ENCODE peak calls at places on chromosomes 13 and 19, in six cellular contexts. Y is adrenal gland; S is ascending aorta; H is CD8-positive, alpha-beta memory T cell; U is stomach; Z is left ventricle myocardium inferior. L is an unnamed sample.

GRCh38 chr19:56310462-56310861 is 4.2 kb downstream of the ZSCAN5A start:
- DNase-seq in Y (no peak), S (no peak), H (no peak), U (no peak), Z (no peak), L (no peak)

GRCh38 chr19:46482645-46483044 is 11.3 kb upstream of the PNMA8A start:
- DNase-seq in Y (no peak), S (no peak), H (no peak), U (no peak), Z (no peak), L (no peak)

GRCh38 chr13:54627973-54628372 is 1599.4 kb downstream of the OLFM4 start:
- DNase-seq in Y (no peak), S (no peak), H (no peak), U (no peak), Z (no peak), L (no peak)

GRCh38 chr19:7872306-7873204 is 1.6 kb downstream of the PRR36 start:
- DNase-seq in Y (no peak), S (no peak), H (no peak), U (no peak), Z (no peak), L (no peak)

GRCh38 chr13:28000567-28000966 is 12.1 kb upstream of the URAD start:
- DNase-seq in Y (no peak), S (no peak), H (no peak), U (no peak), Z (no peak), L (no peak)

GRCh38 chr13:112055417-112056206 is 11.3 kb upstream of the SOX1 start:
- DNase-seq in Y (no peak), S (no peak), H (no peak), U (no peak), Z (no peak), L (no peak)

GRCh38 chr13:50521750-50522149 is 321.7 kb downstream of the DLEU7 start:
- DNase-seq in Y (peak; percentile 50), S (no peak), H (no peak), U (no peak), Z (no peak), L (no peak)

GRCh38 chr19:33426621-33427475 is 53.3 kb downstream of the CEBPG start:
- DNase-seq in Y (no peak), S (no peak), H (no peak), U (no peak), Z (no peak), L (no peak)

GRCh38 chr19:48874309-48875135 is 2.3 kb downstream of the PPP1R15A start:
- DNase-seq in Y (peak; percentile 56), S (no peak), H (peak; percentile 35), U (peak; percentile 61), Z (no peak), L (no peak)

GRCh38 chr13:77583551-77583950 is 48.0 kb downstream of the SCEL start:
- DNase-seq in Y (no peak), S (no peak), H (no peak), U (no peak), Z (no peak), L (no peak)

GRCh38 chr19:38262585-38263268 is 1.6 kb upstream of the SPINT2 start:
- DNase-seq in Y (no peak), S (no peak), H (no peak), U (no peak), Z (no peak), L (no peak)

GRCh38 chr13:102911336-102911735 is 65.5 kb downstream of the ERCC5 start:
- DNase-seq in Y (no peak), S (no peak), H (no peak), U (no peak), Z (no peak), L (no peak)

GRCh38 chr13:50951366-50951765 is 41.8 kb downstream of the RNASEH2B start:
- DNase-seq in Y (no peak), S (no peak), H (no peak), U (no peak), Z (no peak), L (no peak)

GRCh38 chr13:79831556-79831955 is 350.6 kb downstream of the NDFIP2 start:
- DNase-seq in Y (no peak), S (no peak), H (no peak), U (no peak), Z (no peak), L (no peak)

GRCh38 chr19:53978975-53979801 is 12.2 kb upstream of the CACNG6 start:
- DNase-seq in Y (no peak), S (no peak), H (no peak), U (no peak), Z (no peak), L (no peak)

GRCh38 chr13:65638572-65639168 is 1591.5 kb downstream of the PCDH9 start:
- DNase-seq in Y (no peak), S (no peak), H (no peak), U (no peak), Z (no peak), L (no peak)

GRCh38 chr19:9431475-9431874 is 3.9 kb downstream of the ZNF266 start:
- DNase-seq in Y (no peak), S (no peak), H (no peak), U (no peak), Z (peak; percentile 35), L (no peak)

GRCh38 chr19:29515706-29516357 is 10.0 kb upstream of the VSTM2B start:
- DNase-seq in Y (no peak), S (no peak), H (no peak), U (no peak), Z (peak; percentile 5), L (no peak)

GRCh38 chr19:34179066-34179465 is 6.8 kb downstream of the LSM14A start:
- DNase-seq in Y (no peak), S (no peak), H (no peak), U (no peak), Z (no peak), L (no peak)

GRCh38 chr13:76646946-76647345 is 239.3 kb downstream of the KCTD12 start:
- DNase-seq in Y (no peak), S (no peak), H (no peak), U (no peak), Z (no peak), L (no peak)

GRCh38 chr13:30705672-30706071 is 29.7 kb upstream of the ALOX5AP start:
- DNase-seq in Y (no peak), S (peak; percentile 15), H (no peak), U (no peak), Z (no peak), L (no peak)

GRCh38 chr13:97261254-97262015 is 39.3 kb downstream of the MBNL2 start:
- DNase-seq in Y (peak; percentile 78), S (no peak), H (no peak), U (no peak), Z (no peak), L (peak; percentile 20)

GRCh38 chr19:16070366-16070990 is 5.8 kb upstream of the TPM4 start:
- DNase-seq in Y (peak; percentile 55), S (peak; percentile 89), H (peak; percentile 88), U (peak; percentile 92), Z (peak; percentile 46), L (peak; percentile 87)

GRCh38 chr19:40703029-40703755 is 12.7 kb upstream of the NUMBL start:
- DNase-seq in Y (no peak), S (no peak), H (no peak), U (no peak), Z (no peak), L (no peak)

GRCh38 chr19:42422576-42423461 is 4.4 kb downstream of the LIPE start:
- DNase-seq in Y (peak; percentile 58), S (peak; percentile 64), H (peak; percentile 66), U (no peak), Z (no peak), L (peak; percentile 55)

GRCh38 chr19:35155441-35155840 is 906 bp downstream of the FXYD5 start:
- DNase-seq in Y (no peak), S (no peak), H (no peak), U (no peak), Z (no peak), L (no peak)

GRCh38 chr13:42762251-42762650 is 19.1 kb upstream of the FAM216B start:
- DNase-seq in Y (no peak), S (no peak), H (no peak), U (no peak), Z (no peak), L (no peak)

GRCh38 chr19:52369463-52370340 is at the start of gene ZNF880:
- DNase-seq in Y (peak; percentile 92), S (peak; percentile 95), H (peak; percentile 85), U (peak; percentile 92), Z (peak; percentile 95), L (peak; percentile 89)
- H3K9me3 ChIP-seq in Y (peaks cover 6% of the 10 kb centered on the region), S (peaks cover 26% of the 10 kb centered on the region), H (peaks cover 31% of the 10 kb centered on the region), U (peaks cover 86% of the 10 kb centered on the region), Z (peaks cover 61% of the 10 kb centered on the region), L (peaks cover 21% of the 10 kb centered on the region)

GRCh38 chr13:109156181-109156935 is 526.9 kb downstream of the MYO16 start:
- DNase-seq in Y (no peak), S (peak; percentile 81), H (no peak), U (no peak), Z (peak; percentile 37), L (no peak)

GRCh38 chr13:109159650-109160309 is 530.4 kb downstream of the MYO16 start:
- DNase-seq in Y (no peak), S (no peak), H (no peak), U (no peak), Z (no peak), L (no peak)

GRCh38 chr13:109157275-109157674 is 527.9 kb downstream of the MYO16 start:
- DNase-seq in Y (no peak), S (no peak), H (no peak), U (no peak), Z (no peak), L (no peak)

GRCh38 chr13:109160357-109160756 is 530.9 kb downstream of the MYO16 start:
- DNase-seq in Y (no peak), S (no peak), H (no peak), U (no peak), Z (no peak), L (no peak)

DNA sequence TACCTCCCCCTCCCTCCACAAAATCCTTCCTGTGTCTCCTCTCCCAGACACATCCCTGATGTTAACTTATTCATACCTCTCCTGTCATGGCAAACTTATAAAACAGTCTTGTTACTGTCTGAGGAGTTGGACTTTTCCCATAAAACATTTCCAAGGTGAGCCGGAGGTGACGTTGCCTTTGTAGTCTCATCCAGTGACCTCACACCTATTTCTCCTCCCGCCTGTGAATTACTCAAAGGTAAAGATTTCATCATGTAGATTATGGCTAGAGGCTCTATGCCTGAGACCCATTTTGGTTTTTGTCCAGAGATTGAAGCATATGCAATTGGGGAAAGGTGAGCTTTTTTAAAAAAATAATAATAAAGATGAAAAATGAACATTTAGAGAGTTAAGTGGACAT is 529.0 kb downstream of the MYO16 start:
- DNase-seq in Y (no peak), S (no peak), H (no peak), U (no peak), Z (no peak), L (no peak)
- H3K4me1 ChIP-seq in Y (no peaks in the 10 kb centered on the region), S (no peaks in the 10 kb centered on the region), H (no peaks in the 10 kb centered on the region), U (peaks cover 7% of the 10 kb centered on the region), Z (peaks cover 18% of the 10 kb centered on the region), L (no peaks in the 10 kb centered on the region)

GRCh38 chr19:51293571-51294210 is 17.8 kb upstream of the IGLON5 start:
- DNase-seq in Y (no peak), S (no peak), H (no peak), U (no peak), Z (no peak), L (no peak)
- H3K27me3 ChIP-seq in Y (no peaks in the 10 kb centered on the region), S (no peaks in the 10 kb centered on the region), H (no peaks in the 10 kb centered on the region), U (peaks cover 11% of the 10 kb centered on the region), Z (peaks cover 98% of the 10 kb centered on the region), L (no peaks in the 10 kb centered on the region)

DNA sequence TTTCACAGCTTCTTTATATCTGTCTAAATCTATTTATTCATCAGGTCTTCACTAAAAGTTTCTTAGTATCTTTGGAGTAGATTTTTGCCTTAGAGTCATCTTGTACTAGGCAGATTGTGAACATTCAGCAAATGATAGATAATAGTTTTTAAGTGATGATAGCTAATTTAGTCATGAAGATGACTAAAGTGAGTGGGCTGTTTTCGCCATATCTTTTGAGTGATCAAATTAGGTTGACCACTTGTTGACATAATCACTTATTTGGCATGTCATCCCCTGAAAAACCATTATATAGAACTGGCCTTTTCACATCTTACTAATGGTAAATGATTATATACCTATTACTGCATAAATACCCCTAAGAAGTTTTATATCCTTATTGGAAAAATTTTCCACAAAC is 999.2 kb downstream of the PCDH17 start:
- DNase-seq in Y (no peak), S (no peak), H (no peak), U (no peak), Z (no peak), L (no peak)
- H3K9me3 ChIP-seq in Y (no peaks in the 10 kb centered on the region), S (no peaks in the 10 kb centered on the region), H (no peaks in the 10 kb centered on the region), U (peaks cover 7% of the 10 kb centered on the region), Z (peaks cover 18% of the 10 kb centered on the region), L (no peaks in the 10 kb centered on the region)